ENCODE peak calls at places on chromosomes 3 and 15, in five cellular contexts. P is right lobe of liver, U is HCT116, I is lower leg skin, Y is H1. E is an unnamed sample.

GRCh38 chr3:159821737-159822136 is 166.9 kb upstream of the IL12A start:
- DNase-seq in U (no peak), P (no peak), Y (no peak), I (no peak), E (no peak)

GRCh38 chr15:44541282-44541958 is 4.5 kb downstream of the EIF3J start:
- DNase-seq in I (no peak), U (no peak), Y (no peak), P (no peak), E (no peak)

GRCh38 chr3:55828712-55829111 is 341.6 kb upstream of the WNT5A start:
- DNase-seq in Y (no peak), U (no peak), I (no peak), P (no peak), E (no peak)

GRCh38 chr15:63848881-63849551 is 15.3 kb upstream of the HERC1 start:
- DNase-seq in I (no peak), Y (no peak), P (no peak), U (no peak), E (no peak)

GRCh38 chr15:52464040-52464439 is 64.6 kb downstream of the MYO5A start:
- DNase-seq in I (no peak), Y (no peak), U (no peak), P (no peak), E (no peak)

GRCh38 chr3:194284351-194284750 is 66.8 kb downstream of the CPN2 start:
- DNase-seq in P (no peak), I (no peak), Y (no peak), U (no peak), E (no peak)

GRCh38 chr3:146968204-146968651 is 363.1 kb upstream of the PLSCR5 start:
- DNase-seq in U (peak; percentile 57), Y (no peak), P (no peak), I (no peak), E (no peak)

GRCh38 chr3:125150525-125151436 is 61.8 kb downstream of the SLC12A8 start:
- DNase-seq in P (no peak), I (no peak), U (peak; percentile 66), Y (peak; percentile 85), E (no peak)

GRCh38 chr15:38642689-38643270 is 78.2 kb upstream of the RASGRP1 start:
- DNase-seq in I (no peak), P (no peak), Y (no peak), U (no peak), E (no peak)

GRCh38 chr3:19734453-19734852 is 199.6 kb downstream of the EFHB start:
- DNase-seq in U (no peak), P (no peak), I (no peak), Y (no peak), E (no peak)

GRCh38 chr15:78047631-78048409 is 29.7 kb downstream of the TBC1D2B start:
- DNase-seq in Y (no peak), I (peak; percentile 74), U (no peak), P (no peak), E (no peak)

GRCh38 chr15:52050416-52050815 is 31.4 kb downstream of the MAPK6 start:
- DNase-seq in P (no peak), I (no peak), Y (no peak), U (no peak), E (no peak)

GRCh38 chr3:21502631-21503030 is 248.4 kb downstream of the ZNF385D start:
- DNase-seq in Y (no peak), I (no peak), P (no peak), U (no peak), E (no peak)

DNA sequence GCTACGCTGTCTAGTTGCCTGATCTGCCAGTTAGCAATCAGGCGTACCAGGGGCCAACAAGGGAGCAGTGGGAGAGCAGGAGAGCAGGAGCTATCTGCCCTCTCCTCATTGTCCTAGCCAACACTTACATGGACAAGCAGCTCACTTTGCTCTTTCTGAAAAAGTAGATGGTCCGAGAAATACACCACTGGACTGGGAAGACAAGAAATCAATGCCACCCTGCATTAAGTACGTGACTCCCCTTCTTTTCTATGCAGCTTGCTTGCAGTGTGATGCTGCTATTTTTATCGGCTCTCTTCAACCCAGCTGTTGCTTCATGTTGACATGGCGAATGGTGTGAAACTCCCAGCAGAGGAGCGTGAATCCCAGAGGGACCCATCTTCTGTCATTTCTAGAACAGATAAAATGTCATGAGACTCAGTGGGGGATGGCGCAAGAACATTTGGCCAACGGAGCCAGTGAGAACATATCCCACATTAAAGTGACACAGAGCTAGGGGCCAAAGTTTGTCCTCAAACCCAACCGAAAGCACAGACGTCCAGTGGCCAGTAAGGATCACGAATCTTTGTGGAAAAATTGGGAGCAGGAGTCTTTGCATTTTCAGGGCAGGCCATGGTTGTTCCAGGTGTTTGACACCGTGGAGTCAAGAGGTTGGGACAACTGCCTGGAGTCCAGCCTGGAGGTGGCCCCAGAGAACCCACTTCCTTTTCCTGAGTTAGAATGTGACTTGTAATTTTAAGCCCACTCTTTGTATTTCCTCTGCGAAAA is 53.7 kb upstream of the MEF2A start:
- DNase-seq in Y (no peak), I (peak; percentile 81), U (no peak), P (no peak), E (no peak)
- TF ChIP-seq POLR2A in Y (no peak), I (no peak), U (no peak), P (no peak), E (peak; percentile 73)

GRCh38 chr3:13317596-13318320 is 102.4 kb downstream of the NUP210 start:
- DNase-seq in I (no peak), U (no peak), Y (no peak), P (no peak), E (no peak)
- TF ChIP-seq POLR2A in I (no peak), U (no peak), Y (no peak), P (no peak), E (no peak)

DNA sequence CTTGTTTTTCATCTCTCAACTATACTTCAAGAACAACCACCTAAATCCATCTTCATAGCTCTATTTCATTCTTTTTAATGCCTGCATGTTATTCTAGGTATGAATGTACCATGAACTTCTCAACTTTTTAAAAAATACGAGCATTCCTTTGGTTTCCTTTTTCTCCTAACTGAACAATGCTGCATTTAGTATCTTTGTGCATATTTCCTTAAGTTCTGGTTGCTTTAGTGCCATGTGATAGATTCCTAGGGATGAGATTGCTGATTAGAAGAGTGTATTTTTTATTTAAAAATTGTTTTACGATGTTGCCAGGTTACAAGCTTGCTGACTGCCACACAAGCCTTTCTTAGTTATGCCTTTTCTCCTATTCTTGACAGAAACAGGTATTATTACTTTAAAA is 34.7 kb downstream of the PEX5L start:
- DNase-seq in I (no peak), P (no peak), Y (no peak), U (no peak), E (no peak)
- TF ChIP-seq POLR2A in I (no peak), P (no peak), Y (no peak), U (no peak), E (no peak)

GRCh38 chr15:40162552-40162951 is 1.7 kb downstream of the BUB1B start:
- DNase-seq in Y (no peak), U (no peak), I (no peak), P (no peak), E (no peak)

GRCh38 chr15:40161693-40162401 is 978 bp downstream of the BUB1B start:
- DNase-seq in I (no peak), Y (no peak), P (no peak), U (no peak), E (no peak)

GRCh38 chr15:40160021-40160420 is 848 bp upstream of the BUB1B start:
- DNase-seq in I (no peak), P (no peak), U (no peak), Y (no peak), E (no peak)

GRCh38 chr15:40163657-40164416 is 3.0 kb downstream of the BUB1B start:
- DNase-seq in I (no peak), P (no peak), Y (no peak), U (no peak), E (no peak)

GRCh38 chr15:40160689-40161688 is at the start of gene BUB1B:
- DNase-seq in Y (peak; percentile 95), U (peak; percentile 85), P (peak; percentile 89), I (peak; percentile 95), E (peak; percentile 84)
- TF ChIP-seq POLR2A in Y (peak; percentile 64), U (peak; percentile 75), P (no peak), I (no peak), E (peak; percentile 73)

GRCh38 chr3:40451551-40451950 is 5.6 kb upstream of the RPL14 start:
- DNase-seq in I (no peak), P (no peak), Y (no peak), U (no peak), E (no peak)

GRCh38 chr3:40453933-40454332 is 3.2 kb upstream of the RPL14 start:
- DNase-seq in U (no peak), I (no peak), Y (no peak), P (no peak), E (no peak)

GRCh38 chr3:40452057-40452456 is 5.1 kb upstream of the RPL14 start:
- DNase-seq in P (no peak), I (no peak), U (no peak), Y (no peak), E (no peak)

GRCh38 chr3:40452562-40452875 is 4.6 kb upstream of the RPL14 start:
- DNase-seq in U (no peak), I (no peak), P (no peak), Y (no peak), E (no peak)

DNA sequence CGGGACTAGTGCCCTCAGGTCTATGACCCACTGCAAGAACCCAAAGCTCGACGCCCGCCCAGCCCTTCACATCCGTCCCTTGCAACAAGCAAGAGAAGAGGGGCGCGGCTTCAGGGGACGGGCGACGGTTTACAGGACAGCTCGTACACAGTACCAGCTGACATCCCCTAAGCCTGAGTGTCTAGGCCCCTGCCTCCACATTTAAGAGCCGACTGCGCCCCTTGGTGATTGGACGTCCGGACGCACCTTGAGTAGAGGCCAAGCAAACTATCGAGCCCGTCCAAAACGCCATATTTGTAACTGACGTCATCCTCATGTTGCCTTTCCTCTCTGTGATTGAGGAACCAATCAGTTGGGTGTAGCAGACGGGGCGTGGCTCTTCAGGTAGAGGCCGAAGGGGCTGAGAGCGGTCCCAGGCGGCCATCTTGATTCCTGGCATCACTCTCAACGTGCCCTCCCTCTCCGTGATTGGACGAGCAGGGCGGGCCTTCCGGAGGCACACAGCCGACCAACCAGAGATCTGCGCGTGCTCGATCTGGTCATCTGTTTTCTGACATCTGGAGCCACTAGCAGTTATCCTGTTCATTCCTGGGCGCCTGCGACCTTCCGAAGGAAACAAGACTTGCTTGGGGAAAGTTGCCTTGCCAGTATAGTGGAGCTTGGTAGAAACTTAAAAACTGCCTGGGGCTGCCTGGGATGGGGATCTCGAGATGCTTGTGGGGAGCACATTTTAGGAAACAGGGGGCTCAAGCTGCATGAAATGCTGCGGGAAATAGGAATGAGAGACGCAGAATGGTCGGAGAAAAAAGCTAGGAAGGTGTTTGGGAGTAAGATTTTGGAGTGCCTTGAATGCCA is 4.0 kb upstream of the RPL14 start:
- DNase-seq in P (peak; percentile 99), I (peak; percentile 99), U (peak; percentile 97), Y (peak; percentile 90), E (peak; percentile 80)
- TF ChIP-seq POLR2A in P (peak; percentile 86), I (no peak), U (peak; percentile 62), Y (peak; percentile 80), E (peak; percentile 77)

E was measured in GM12891.